ENCODE peak calls at places on chromosomes 6 and 20, in four cellular contexts. C is HCEC 1CT, O is Panc1, T is transverse colon. X is an unnamed sample.

GRCh38 chr6:14028631-14029030 is 88.9 kb upstream of the CD83 start:
- DNase-seq in C (no peak), O (no peak), T (no peak), X (no peak)

GRCh38 chr6:15023448-15023847 is 222.4 kb upstream of the JARID2 start:
- DNase-seq in C (no peak), O (no peak), T (no peak), X (no peak)

GRCh38 chr6:142911395-142911794 is 33.6 kb downstream of the HIVEP2 start:
- DNase-seq in C (no peak), O (no peak), T (no peak), X (no peak)

GRCh38 chr6:83590413-83590812 is 78.1 kb downstream of the PRSS35 start:
- DNase-seq in C (peak; percentile 45), O (no peak), T (no peak), X (no peak)

GRCh38 chr6:15408008-15408407 is 162.1 kb downstream of the JARID2 start:
- DNase-seq in C (no peak), O (no peak), T (no peak), X (no peak)

GRCh38 chr20:17612287-17612974 is 42.6 kb downstream of the DSTN start:
- DNase-seq in C (no peak), O (no peak), T (peak; percentile 43), X (peak; percentile 34)

GRCh38 chr20:40651121-40651520 is 37.9 kb downstream of the MAFB start:
- DNase-seq in C (no peak), O (no peak), T (no peak), X (peak; percentile 27)

GRCh38 chr20:41480054-41480770 is 113.6 kb upstream of the EMILIN3 start:
- DNase-seq in C (peak; percentile 24), O (no peak), T (no peak), X (no peak)

GRCh38 chr6:75824160-75824559 is 75.1 kb downstream of the MYO6 start:
- DNase-seq in C (no peak), O (no peak), T (no peak), X (no peak)

GRCh38 chr6:138162104-138162946 is 586 bp downstream of the ARFGEF3 start:
- DNase-seq in C (no peak), O (no peak), T (peak; percentile 18), X (peak; percentile 13)

GRCh38 chr20:34713194-34713943 is 9.2 kb downstream of the TP53INP2 start:
- DNase-seq in C (peak; percentile 98), O (peak; percentile 91), T (no peak), X (peak; percentile 86)

GRCh38 chr6:36682328-36683144 is 4.0 kb downstream of the CDKN1A start:
- DNase-seq in C (peak; percentile 27), O (no peak), T (peak; percentile 85), X (no peak)

GRCh38 chr6:13511913-13512717 is 24.7 kb upstream of the GFOD1 start:
- DNase-seq in C (no peak), O (no peak), T (peak; percentile 84), X (no peak)

GRCh38 chr6:7107578-7108195 is at the start of gene RREB1:
- DNase-seq in C (peak; percentile 50), O (no peak), T (peak; percentile 67), X (peak; percentile 78)

GRCh38 chr6:37516920-37517405 is 17.3 kb upstream of the CCDC167 start:
- DNase-seq in C (no peak), O (no peak), T (no peak), X (no peak)

GRCh38 chr6:151087861-151088598 is 151.7 kb upstream of the AKAP12 start:
- DNase-seq in C (no peak), O (no peak), T (no peak), X (peak; percentile 65)